ENCODE peak calls at places on chromosomes 5 and 9, in nine cellular contexts. F is IMR-90, H is fibroblast of the aortic adventitia, T is A549, W is epithelial cell of proximal tubule, K is lower lobe of right lung, Y is spleen, P is psoas muscle, J is pancreas. G is an unnamed sample.

GRCh38 chr5:79011219-79011836 is 26.2 kb upstream of the ARSB start:
- DNase-seq in F (peak), H (peak), T (no peak), W (no peak), K (no peak), Y (no peak), P (no peak), J (no peak), G (peak)

GRCh38 chr9:81052846-81053245 is 636.5 kb downstream of the TLE1 start:
- DNase-seq in F (peak), H (peak), T (no peak), W (no peak), K (no peak), Y (no peak), P (no peak), J (no peak), G (peak)

GRCh38 chr5:67163863-67164595 is 32.6 kb downstream of the CD180 start:
- DNase-seq in F (no peak), H (no peak), T (no peak), W (no peak), K (no peak), Y (peak), P (peak), J (no peak), G (no peak)

GRCh38 chr5:76402880-76403712 is at the start of gene IQGAP2:
- DNase-seq in F (peak), H (peak), T (peak), W (no peak), K (peak), Y (peak), P (peak), J (peak), G (peak)

GRCh38 chr5:164091836-164092235 is 586.4 kb downstream of the MAT2B start:
- DNase-seq in F (no peak), H (no peak), T (no peak), W (no peak), K (no peak), Y (no peak), P (no peak), J (no peak), G (no peak)

GRCh38 chr5:170496629-170497028 is 7.2 kb upstream of the KCNIP1 start:
- DNase-seq in F (no peak), H (no peak), T (no peak), W (no peak), K (no peak), Y (no peak), P (no peak), J (no peak), G (no peak)

GRCh38 chr5:140926903-140927573 is 939 bp downstream of the PCDHAC1 start:
- DNase-seq in F (no peak), H (peak), T (no peak), W (no peak), K (peak), Y (no peak), P (peak), J (peak), G (no peak)

GRCh38 chr5:78699565-78700143 is 51.1 kb upstream of the LHFPL2 start:
- DNase-seq in F (peak), H (peak), T (peak), W (peak), K (no peak), Y (no peak), P (no peak), J (no peak), G (peak)

GRCh38 chr5:151720195-151720594 is 33.5 kb upstream of the SPARC start:
- DNase-seq in F (no peak), H (no peak), T (no peak), W (no peak), K (no peak), Y (no peak), P (no peak), J (no peak), G (no peak)

GRCh38 chr5:64971538-64971937 is 202.8 kb downstream of the CWC27 start:
- DNase-seq in F (peak), H (peak), T (no peak), W (no peak), K (no peak), Y (no peak), P (no peak), J (no peak), G (peak)

GRCh38 chr9:106421772-106422171 is 441.2 kb upstream of the ZNF462 start:
- DNase-seq in F (no peak), H (no peak), T (no peak), W (no peak), K (no peak), Y (no peak), P (no peak), J (no peak), G (no peak)

GRCh38 chr9:90141723-90142122 is 500.9 kb downstream of the DIRAS2 start:
- DNase-seq in F (peak), H (peak), T (no peak), W (no peak), K (no peak), Y (no peak), P (no peak), J (no peak), G (peak)

GRCh38 chr5:78972654-78973428 is 12.3 kb downstream of the ARSB start:
- DNase-seq in F (peak), H (peak), T (no peak), W (no peak), K (no peak), Y (no peak), P (no peak), J (no peak), G (peak)

GRCh38 chr9:71744754-71745521 is 23.4 kb downstream of the CEMIP2 start:
- DNase-seq in F (no peak), H (no peak), T (no peak), W (no peak), K (no peak), Y (no peak), P (no peak), J (no peak), G (no peak)

GRCh38 chr5:9233712-9234111 is 312.2 kb downstream of the SEMA5A start:
- DNase-seq in F (peak), H (peak), T (no peak), W (no peak), K (no peak), Y (no peak), P (no peak), J (no peak), G (peak)

GRCh38 chr9:124266139-124266825 is 8.5 kb downstream of the NEK6 start:
- DNase-seq in F (peak), H (no peak), T (no peak), W (no peak), K (no peak), Y (no peak), P (no peak), J (no peak), G (no peak)

GRCh38 chr9:5455181-5455580 is 4.8 kb downstream of the CD274 start:
- DNase-seq in F (peak), H (peak), T (no peak), W (no peak), K (no peak), Y (no peak), P (no peak), J (no peak), G (peak)

GRCh38 chr5:82416506-82416905 is 138.4 kb upstream of the RPS23 start:
- DNase-seq in F (no peak), H (no peak), T (no peak), W (no peak), K (no peak), Y (no peak), P (no peak), J (no peak), G (no peak)

GRCh38 chr9:73575661-73576060 is 424.0 kb downstream of the ANXA1 start:
- DNase-seq in F (no peak), H (no peak), T (no peak), W (no peak), K (no peak), Y (no peak), P (no peak), J (no peak), G (no peak)

GRCh38 chr9:115231116-115231515 is 113.2 kb upstream of the TNC start:
- DNase-seq in F (no peak), H (no peak), T (no peak), W (no peak), K (no peak), Y (no peak), P (no peak), J (no peak), G (no peak)

GRCh38 chr9:26779072-26779471 is 113.5 kb downstream of the CAAP1 start:
- DNase-seq in F (peak), H (peak), T (no peak), W (no peak), K (no peak), Y (no peak), P (no peak), J (no peak), G (peak)

GRCh38 chr5:1673042-1673674 is 126.5 kb downstream of the MRPL36 start:
- DNase-seq in F (peak), H (peak), T (no peak), W (no peak), K (no peak), Y (no peak), P (no peak), J (no peak), G (peak)

GRCh38 chr9:130780865-130781504 is 54.1 kb upstream of the ABL1 start:
- DNase-seq in F (peak), H (peak), T (peak), W (no peak), K (no peak), Y (no peak), P (peak), J (no peak), G (peak)

GRCh38 chr9:123355761-123356520 is at the start of gene CRB2:
- DNase-seq in F (no peak), H (no peak), T (no peak), W (no peak), K (no peak), Y (no peak), P (no peak), J (no peak), G (no peak)

GRCh38 chr9:112743216-112743835 is 7.2 kb upstream of the SNX30 start:
- DNase-seq in F (no peak), H (no peak), T (no peak), W (no peak), K (no peak), Y (no peak), P (no peak), J (no peak), G (no peak)

DNA sequence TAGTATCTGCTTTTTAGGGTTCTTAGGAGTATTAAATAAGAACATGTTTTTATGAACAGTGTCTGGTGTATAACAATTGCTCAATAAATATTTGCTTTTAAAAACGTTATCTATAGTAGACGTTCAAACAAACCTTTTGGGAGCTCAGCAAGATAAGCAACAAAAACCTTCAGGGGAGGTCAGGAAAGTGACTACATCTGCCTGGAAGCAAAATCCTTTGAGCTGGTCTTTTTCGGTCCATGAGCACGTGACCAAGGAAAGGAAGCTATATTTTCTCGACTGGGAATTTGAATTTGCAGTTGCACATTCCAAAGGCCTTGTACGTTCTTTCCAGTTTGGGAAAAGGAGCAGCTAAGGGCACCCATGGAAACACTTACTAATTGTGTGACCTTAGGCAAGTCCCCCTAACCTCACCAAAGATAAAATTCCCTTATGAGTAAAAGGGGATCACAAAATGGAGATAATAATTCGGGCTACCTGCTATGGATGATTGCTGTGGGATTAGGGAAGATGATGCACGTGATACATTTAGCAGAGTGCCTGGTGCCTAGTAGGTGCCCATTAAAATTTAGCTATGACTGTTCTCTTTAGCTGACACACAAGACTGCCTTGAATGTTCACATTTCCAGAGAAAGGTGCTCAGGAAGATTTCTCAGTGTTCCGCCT is 45.4 kb downstream of the PTTG1 start:
- DNase-seq in F (no peak), H (peak), T (no peak), W (no peak), K (no peak), Y (no peak), P (no peak), J (no peak), G (peak)
- H3K4me3 ChIP-seq in F (no peak), H (no peak), T (no peak), W (no peak), K (peak), Y (no peak), P (peak), J (no peak), G (no peak)

GRCh38 chr5:156883316-156883875 is 33.3 kb downstream of the PPP1R2B start:
- DNase-seq in F (no peak), H (no peak), T (no peak), W (no peak), K (no peak), Y (no peak), P (no peak), J (no peak), G (no peak)

DNA sequence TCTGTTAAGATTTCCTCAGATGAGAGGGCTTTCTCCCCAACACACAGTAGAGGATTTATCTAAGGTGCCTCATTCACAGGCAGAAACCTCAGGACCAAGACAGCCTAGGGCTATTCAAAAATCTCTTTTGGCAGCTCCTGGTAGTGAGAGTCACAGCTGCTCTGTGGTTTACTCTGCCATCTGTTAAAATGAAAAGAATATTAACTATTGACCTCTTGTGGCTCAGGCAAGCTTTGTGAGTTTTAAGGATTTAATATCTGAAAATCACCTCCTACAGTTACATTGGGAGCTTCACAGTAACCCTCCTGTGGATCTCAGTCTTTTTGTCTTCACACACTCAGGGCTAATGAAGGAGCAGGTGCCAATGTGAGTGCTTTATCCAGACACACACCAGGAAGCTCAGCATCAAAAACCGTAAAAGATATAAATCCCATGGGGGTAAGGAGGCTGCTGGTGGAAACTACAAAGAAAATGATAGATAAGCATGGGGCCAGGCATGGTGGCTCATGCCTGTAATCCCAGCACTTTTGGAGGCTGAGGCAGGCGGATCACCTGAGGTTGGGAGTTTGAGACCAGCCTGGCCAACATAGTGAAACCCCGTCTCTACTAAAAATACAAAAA is 29.7 kb downstream of the PPP1R2B start:
- DNase-seq in F (no peak), H (no peak), T (no peak), W (no peak), K (no peak), Y (no peak), P (no peak), J (no peak), G (no peak)
- TF ChIP-seq CTCF in F (no peak), H (no peak), T (no peak), W (no peak), K (no peak), Y (no peak), P (no peak), J (no peak), G (no peak)

GRCh38 chr9:70229579-70229978 is 29.2 kb upstream of the SMC5 start:
- DNase-seq in F (peak), H (peak), T (no peak), W (no peak), K (no peak), Y (no peak), P (no peak), J (no peak), G (peak)
- H3K4me3 ChIP-seq in F (no peak), H (no peak), T (no peak), W (no peak), K (no peak), Y (no peak), P (peak), J (no peak), G (no peak)

GRCh38 chr5:153157156-153157555 is 333.3 kb upstream of the GRIA1 start:
- DNase-seq in F (no peak), H (no peak), T (no peak), W (no peak), K (no peak), Y (no peak), P (no peak), J (no peak), G (no peak)
- TF ChIP-seq CTCF in F (no peak), H (no peak), T (no peak), W (no peak), K (no peak), Y (no peak), P (no peak), J (no peak), G (no peak)

DNA sequence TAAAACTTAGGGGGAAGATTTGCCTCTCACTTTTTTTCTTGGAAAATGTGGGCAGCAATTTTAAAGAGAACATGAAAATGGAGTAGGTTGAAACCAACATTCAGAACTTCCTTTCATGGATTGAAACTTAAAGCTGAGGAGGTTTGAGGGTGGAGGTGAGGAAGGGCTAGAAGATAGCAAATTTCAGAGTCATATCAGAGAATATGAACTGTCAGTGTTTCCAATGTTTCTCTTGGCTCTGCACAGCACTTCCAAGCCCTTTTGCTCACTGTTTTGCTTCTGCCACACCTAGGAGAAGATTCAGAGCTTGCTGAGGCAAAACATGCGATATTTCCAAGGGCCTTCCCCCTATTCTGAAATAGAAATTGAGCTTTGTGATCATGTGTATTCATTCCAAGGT is 281.0 kb downstream of the AOPEP start:
- DNase-seq in F (no peak), H (peak), T (no peak), W (no peak), K (no peak), Y (no peak), P (no peak), J (no peak), G (no peak)
- H3K4me3 ChIP-seq in F (peak), H (peak), T (peak), W (peak), K (peak), Y (peak), P (peak), J (peak), G (peak)

DNA sequence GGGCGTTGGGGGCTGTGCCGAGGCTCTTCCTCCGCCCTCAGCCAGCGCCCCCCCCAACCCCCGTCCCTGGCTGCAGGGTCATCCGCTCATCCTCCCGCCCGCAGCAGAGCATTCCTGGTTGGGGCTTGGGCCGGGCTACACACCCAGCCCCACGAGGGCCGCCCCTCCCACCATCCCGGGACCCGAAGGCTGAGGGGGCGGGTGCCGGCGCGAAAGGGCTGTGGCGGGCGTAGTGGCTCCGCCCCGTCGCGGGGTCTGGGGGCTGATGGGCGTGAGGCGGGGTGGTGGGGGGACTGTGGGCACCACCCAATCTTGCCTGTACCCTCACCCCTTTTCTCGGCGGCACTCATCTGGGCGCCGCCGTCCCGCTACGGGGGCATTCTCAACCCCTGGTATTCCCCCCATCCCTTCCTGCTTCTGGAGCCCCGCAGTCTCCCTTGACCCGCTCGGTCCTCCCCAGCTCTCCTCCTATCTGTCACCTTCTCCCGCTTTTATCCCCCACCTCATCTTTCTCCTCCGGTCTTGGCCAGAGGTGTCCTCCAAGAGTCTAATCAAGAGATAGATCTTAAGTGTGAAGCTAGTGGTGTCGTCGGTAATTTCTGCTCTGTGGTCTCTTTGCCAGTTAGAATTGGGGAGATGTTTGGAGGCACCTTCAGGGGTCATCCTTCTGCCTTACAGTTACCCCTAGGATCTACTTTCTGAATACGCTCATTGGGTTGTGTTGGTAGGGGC is 1.6 kb downstream of the FER start:
- DNase-seq in F (no peak), H (no peak), T (peak), W (no peak), K (no peak), Y (no peak), P (no peak), J (no peak), G (no peak)
- TF ChIP-seq CTCF in F (no peak), H (no peak), T (no peak), W (peak), K (no peak), Y (peak), P (no peak), J (peak), G (no peak)

GRCh38 chr5:154228696-154229095 is 38.2 kb downstream of the GALNT10 start:
- DNase-seq in F (no peak), H (no peak), T (no peak), W (no peak), K (no peak), Y (no peak), P (no peak), J (no peak), G (no peak)
- H3K4me3 ChIP-seq in F (no peak), H (no peak), T (no peak), W (no peak), K (no peak), Y (no peak), P (no peak), J (no peak), G (no peak)

GRCh38 chr5:38515648-38516047 is 40.8 kb downstream of the LIFR start:
- DNase-seq in F (peak), H (peak), T (no peak), W (no peak), K (no peak), Y (no peak), P (no peak), J (no peak), G (peak)
- TF ChIP-seq CTCF in F (peak), H (peak), T (peak), W (peak), K (peak), Y (no peak), P (peak), J (no peak), G (peak)

GRCh38 chr5:148809781-148810524 is 16.5 kb upstream of the ADRB2 start:
- DNase-seq in F (no peak), H (peak), T (no peak), W (no peak), K (no peak), Y (no peak), P (no peak), J (no peak), G (peak)
- H3K4me3 ChIP-seq in F (no peak), H (no peak), T (peak), W (no peak), K (peak), Y (peak), P (no peak), J (no peak), G (no peak)

GRCh38 chr5:134141346-134142050 is 27.0 kb downstream of the TCF7 start:
- DNase-seq in F (no peak), H (no peak), T (no peak), W (no peak), K (peak), Y (peak), P (peak), J (no peak), G (no peak)
- TF ChIP-seq CTCF in F (peak), H (no peak), T (no peak), W (peak), K (no peak), Y (no peak), P (no peak), J (no peak), G (peak)

G was measured in fibroblast of pulmonary artery.